ENCODE peak calls at places on chromosomes 4 and X, in seven cellular contexts. W, R, K, B, I, X and U are unnamed samples.
A peak's percentile ranks its signal among the peaks of the same experiment; 100 is the strongest.

GRCh38 chrX:134244043-134244442 is 7.1 kb downstream of the CCDC160 start:
- DNase-seq in W (no peak), R (no peak), K (no peak), B (peak; percentile 65), I (no peak), X (no peak), U (no peak)

GRCh38 chrX:24902808-24903207 is 113.0 kb downstream of the ARX start:
- DNase-seq in W (no peak), R (peak; percentile 85), K (no peak), B (no peak), I (no peak), X (no peak), U (no peak)

GRCh38 chr4:138320030-138320429 is 77.9 kb upstream of the SLC7A11 start:
- DNase-seq in W (no peak), R (no peak), K (no peak), B (no peak), I (no peak), X (no peak), U (no peak)

GRCh38 chr4:128974203-128974602 is 119.1 kb downstream of the SCLT1 start:
- DNase-seq in W (no peak), R (peak; percentile 60), K (no peak), B (peak; percentile 7), I (no peak), X (no peak), U (no peak)

GRCh38 chrX:47831788-47832187 is 4.9 kb upstream of the ZNF81 start:
- DNase-seq in W (peak; percentile 50), R (peak; percentile 36), K (peak; percentile 2), B (peak; percentile 73), I (no peak), X (peak; percentile 18), U (no peak)

GRCh38 chr4:60034371-60034770 is 1165.8 kb upstream of the ADGRL3 start:
- DNase-seq in W (no peak), R (no peak), K (no peak), B (no peak), I (no peak), X (no peak), U (no peak)

GRCh38 chr4:139278956-139279722 is 886 bp downstream of the MGARP start:
- DNase-seq in W (no peak), R (no peak), K (no peak), B (no peak), I (peak; percentile 25), X (no peak), U (no peak)

GRCh38 chrX:152399395-152399794 is 51.7 kb downstream of the GABRA3 start:
- DNase-seq in W (no peak), R (no peak), K (no peak), B (no peak), I (no peak), X (no peak), U (no peak)

GRCh38 chrX:127129510-127129909 is 310.0 kb downstream of the PRR32 start:
- DNase-seq in W (no peak), R (no peak), K (no peak), B (no peak), I (no peak), X (no peak), U (no peak)

GRCh38 chr4:141002323-141002805 is 130.9 kb downstream of the RNF150 start:
- DNase-seq in W (no peak), R (no peak), K (no peak), B (no peak), I (no peak), X (no peak), U (no peak)

GRCh38 chr4:26238426-26238781 is 82.4 kb upstream of the RBPJ start:
- DNase-seq in W (no peak), R (no peak), K (no peak), B (no peak), I (no peak), X (no peak), U (no peak)